ENCODE peak calls at places on chromosomes 1 and 21, in six cellular contexts. I is RCC 7860; L is stimulated activated CD4-positive, alpha-beta T cell treated with anti-CD3 and anti-CD28 coated beads, Interleukin-1b, Interleukin-23, amount 100 ng/mL, for 24 hours; Y is MCF 10A; M is T-helper 2 cell; J is M059J. P is an unnamed sample.
A peak's percentile ranks its signal among the peaks of the same experiment; 100 is the strongest.

GRCh38 chr1:25711555-25712298 is 88.3 kb upstream of the SELENON start:
- DNase-seq in I (no peak), L (peak; percentile 33), Y (no peak), M (peak; percentile 33), J (no peak), P (no peak)

GRCh38 chr1:218380125-218380977 is 35.2 kb downstream of the TGFB2 start:
- DNase-seq in I (peak; percentile 93), L (no peak), Y (peak; percentile 97), M (no peak), J (peak; percentile 95), P (no peak)

GRCh38 chr1:20080441-20081330 is 10.7 kb downstream of the PLA2G5 start:
- DNase-seq in I (no peak), L (no peak), Y (no peak), M (no peak), J (peak; percentile 36), P (no peak)

GRCh38 chr21:33971492-33972013 is 55.9 kb upstream of the ATP5PO start:
- DNase-seq in I (peak; percentile 57), L (no peak), Y (peak; percentile 62), M (no peak), J (peak; percentile 79), P (no peak)

GRCh38 chr1:80113168-80114038 is 1106.9 kb upstream of the ADGRL4 start:
- DNase-seq in I (no peak), L (no peak), Y (no peak), M (no peak), J (no peak), P (no peak)

GRCh38 chr21:31042080-31042464 is 3.8 kb upstream of the KRTAP19-8 start:
- DNase-seq in I (no peak), L (no peak), Y (no peak), M (no peak), J (no peak), P (no peak)

GRCh38 chr1:117815926-117816325 is 113.5 kb downstream of the GDAP2 start:
- DNase-seq in I (no peak), L (no peak), Y (no peak), M (no peak), J (no peak), P (no peak)

GRCh38 chr21:43318841-43319781 is 107.8 kb downstream of the SIK1 start:
- DNase-seq in I (no peak), L (no peak), Y (peak; percentile 63), M (no peak), J (peak; percentile 69), P (no peak)

GRCh38 chr1:58649555-58649954 is 50.3 kb downstream of the MYSM1 start:
- DNase-seq in I (no peak), L (no peak), Y (peak; percentile 35), M (no peak), J (no peak), P (no peak)

GRCh38 chr1:18062180-18062579 is 45.4 kb upstream of the IGSF21 start:
- DNase-seq in I (no peak), L (no peak), Y (no peak), M (no peak), J (no peak), P (no peak)

GRCh38 chr1:171158089-171158488 is 27.0 kb upstream of the FMO2 start:
- DNase-seq in I (no peak), L (no peak), Y (no peak), M (no peak), J (no peak), P (no peak)

GRCh38 chr1:5721634-5722215 is 270.5 kb downstream of the NPHP4 start:
- DNase-seq in I (no peak), L (no peak), Y (no peak), M (no peak), J (no peak), P (no peak)

GRCh38 chr1:94334156-94334555 is 84.0 kb upstream of the ABCD3 start:
- DNase-seq in I (no peak), L (no peak), Y (no peak), M (no peak), J (no peak), P (no peak)

GRCh38 chr1:53390261-53390660 is 62.4 kb upstream of the LRP8 start:
- DNase-seq in I (no peak), L (no peak), Y (no peak), M (no peak), J (peak; percentile 29), P (peak; percentile 4)

GRCh38 chr1:61083799-61084385 is 1.5 kb downstream of the NFIA start:
- DNase-seq in I (no peak), L (no peak), Y (peak; percentile 36), M (no peak), J (no peak), P (no peak)